ENCODE peak calls at places on chromosome 14, in five cellular contexts. P, Z, V, T and Y are unnamed samples.

GRCh38 chr14:46259536-46259935 is 392.0 kb downstream of the RPL10L start:
- DNase-seq in Z (no peak), P (peak; percentile 35), T (no peak), V (no peak), Y (no peak)

GRCh38 chr14:90427848-90428426 is 31.1 kb downstream of the CALM1 start:
- DNase-seq in V (peak; percentile 50), P (no peak), T (no peak), Z (no peak), Y (no peak)

GRCh38 chr14:56857206-56857605 is 46.9 kb upstream of the OTX2 start:
- DNase-seq in V (no peak), P (no peak), T (no peak), Z (no peak), Y (no peak)

GRCh38 chr14:99280852-99281251 is 8.9 kb upstream of the BCL11B start:
- DNase-seq in P (no peak), Z (no peak), V (no peak), T (no peak), Y (no peak)

GRCh38 chr14:50766338-50766886 is 64.5 kb downstream of the NIN start:
- DNase-seq in P (no peak), T (no peak), Z (no peak), V (no peak), Y (no peak)

GRCh38 chr14:29222671-29223268 is 456.2 kb downstream of the FOXG1 start:
- DNase-seq in V (no peak), Z (peak; percentile 39), P (peak; percentile 3), T (no peak), Y (no peak)

GRCh38 chr14:33592298-33592697 is 358.6 kb downstream of the EGLN3 start:
- DNase-seq in V (no peak), P (no peak), T (no peak), Z (peak; percentile 45), Y (no peak)

GRCh38 chr14:69749956-69750355 is 17.0 kb upstream of the SRSF5 start:
- DNase-seq in Z (no peak), T (no peak), V (no peak), P (no peak), Y (no peak)

GRCh38 chr14:55739967-55740707 is 160.1 kb downstream of the KTN1 start:
- DNase-seq in Z (no peak), V (no peak), P (peak; percentile 20), T (no peak), Y (no peak)

GRCh38 chr14:38721822-38722431 is 381.1 kb downstream of the SEC23A start:
- DNase-seq in P (peak; percentile 61), T (no peak), Z (peak; percentile 10), V (peak; percentile 48), Y (peak; percentile 52)

GRCh38 chr14:93035917-93036651 is 79.6 kb downstream of the ITPK1 start:
- DNase-seq in Z (peak; percentile 69), T (no peak), P (peak; percentile 36), V (no peak), Y (peak; percentile 52)

GRCh38 chr14:65847065-65847847 is 434.7 kb downstream of the FUT8 start:
- DNase-seq in V (no peak), Z (no peak), T (no peak), P (no peak), Y (no peak)